ENCODE peak calls at places on chromosome 4, in nine cellular contexts. H, M, Q, A, O, F, E, V and D are unnamed samples.

GRCh38 chr4:77776182-77777134 is 42.7 kb downstream of the CNOT6L start:
- DNase-seq in M (no peak), O (peak), H (no peak), F (peak), E (no peak), Q (no peak), A (no peak), V (no peak), D (no peak)

GRCh38 chr4:119543794-119544193 is 84.8 kb downstream of the PDE5A start:
- DNase-seq in A (no peak), H (no peak), O (no peak), E (no peak), F (no peak), M (no peak), Q (no peak), V (no peak), D (no peak)

GRCh38 chr4:4302001-4302400 is 11.9 kb downstream of the ZBTB49 start:
- DNase-seq in O (no peak), M (no peak), H (no peak), Q (no peak), E (no peak), V (no peak), A (no peak), F (no peak), D (no peak)

GRCh38 chr4:157045507-157046127 is 30.3 kb upstream of the GLRB start:
- DNase-seq in H (peak), A (peak), Q (no peak), E (no peak), V (peak), M (no peak), O (peak), F (peak), D (peak)

GRCh38 chr4:89331197-89331596 is 23.6 kb upstream of the GPRIN3 start:
- DNase-seq in V (no peak), E (no peak), O (no peak), Q (no peak), H (no peak), F (no peak), M (no peak), A (no peak), D (no peak)

GRCh38 chr4:168631241-168632151 is 134.6 kb downstream of the PALLD start:
- DNase-seq in H (peak), V (peak), A (peak), M (peak), F (peak), Q (peak), O (no peak), E (peak), D (no peak)

GRCh38 chr4:43330288-43330687 is 437.8 kb downstream of the GRXCR1 start:
- DNase-seq in F (no peak), H (no peak), E (no peak), M (no peak), Q (no peak), V (no peak), O (no peak), A (no peak), D (no peak)

GRCh38 chr4:4270529-4270928 is 19.4 kb downstream of the LYAR start:
- DNase-seq in M (no peak), O (no peak), A (no peak), H (no peak), F (no peak), E (no peak), Q (no peak), V (no peak), D (no peak)

GRCh38 chr4:141469392-141469791 is 167.0 kb upstream of the IL15 start:
- DNase-seq in M (no peak), F (no peak), V (no peak), A (no peak), H (no peak), O (no peak), E (no peak), Q (no peak), D (no peak)

GRCh38 chr4:145083891-145084640 is 13.9 kb downstream of the ANAPC10 start:
- DNase-seq in V (no peak), O (no peak), Q (no peak), H (no peak), F (no peak), E (no peak), A (no peak), M (no peak), D (no peak)

GRCh38 chr4:23855912-23856605 is 33.8 kb downstream of the PPARGC1A start:
- DNase-seq in O (no peak), A (no peak), M (no peak), Q (no peak), E (no peak), V (no peak), F (no peak), H (no peak), D (no peak)

GRCh38 chr4:164023214-164023613 is 528.7 kb downstream of the TMA16 start:
- DNase-seq in F (no peak), H (no peak), V (no peak), E (no peak), Q (no peak), O (no peak), A (peak), M (no peak), D (no peak)

GRCh38 chr4:105978684-105979296 is 83.5 kb downstream of the NPNT start:
- DNase-seq in Q (no peak), V (no peak), A (no peak), E (no peak), H (no peak), M (no peak), O (no peak), F (no peak), D (no peak)

GRCh38 chr4:6986781-6987565 is 56.2 kb upstream of the TADA2B start:
- DNase-seq in Q (peak), O (no peak), F (peak), E (peak), M (peak), H (peak), A (peak), V (peak), D (no peak)

GRCh38 chr4:5572751-5573150 is 135.6 kb downstream of the EVC2 start:
- DNase-seq in M (no peak), A (no peak), V (no peak), F (no peak), Q (no peak), H (no peak), E (no peak), O (no peak), D (no peak)

GRCh38 chr4:99763635-99764101 is 53.0 kb upstream of the DAPP1 start:
- DNase-seq in Q (no peak), O (no peak), H (no peak), A (no peak), V (peak), E (no peak), F (no peak), M (no peak), D (peak)

GRCh38 chr4:188178276-188178675 is 39.0 kb downstream of the TRIML1 start:
- DNase-seq in A (no peak), Q (no peak), V (no peak), E (no peak), M (no peak), O (no peak), H (no peak), F (no peak), D (no peak)

GRCh38 chr4:4491396-4491893 is 50.4 kb downstream of the STX18 start:
- DNase-seq in E (no peak), V (no peak), H (no peak), A (no peak), Q (no peak), F (no peak), M (no peak), O (no peak), D (no peak)

GRCh38 chr4:127889903-127890302 is 9.2 kb downstream of the PLK4 start:
- DNase-seq in M (no peak), Q (no peak), E (no peak), H (no peak), A (no peak), O (no peak), F (no peak), V (no peak), D (no peak)

GRCh38 chr4:164700471-164700870 is 53.5 kb upstream of the SMIM31 start:
- DNase-seq in F (no peak), V (peak), H (no peak), O (no peak), M (no peak), E (no peak), A (peak), Q (no peak), D (no peak)

GRCh38 chr4:148998719-148999118 is 556.5 kb upstream of the NR3C2 start:
- DNase-seq in A (peak), V (no peak), E (no peak), Q (no peak), M (no peak), F (no peak), H (no peak), O (no peak), D (no peak)

GRCh38 chr4:187685247-187685646 is 310.3 kb upstream of the ZFP42 start:
- DNase-seq in H (no peak), F (no peak), A (no peak), Q (no peak), O (no peak), M (no peak), E (no peak), V (no peak), D (no peak)

GRCh38 chr4:16029886-16030285 is 53.9 kb downstream of the PROM1 start:
- DNase-seq in O (no peak), E (no peak), Q (no peak), M (no peak), H (no peak), V (no peak), F (no peak), A (no peak), D (no peak)

GRCh38 chr4:52640808-52641595 is 18.1 kb downstream of the USP46 start:
- DNase-seq in A (no peak), V (no peak), O (no peak), H (no peak), M (no peak), Q (no peak), F (no peak), E (no peak), D (no peak)

GRCh38 chr4:23456864-23457263 is 433.0 kb downstream of the PPARGC1A start:
- DNase-seq in A (no peak), V (no peak), O (no peak), H (no peak), Q (no peak), E (no peak), F (no peak), M (no peak), D (no peak)

GRCh38 chr4:20844311-20844710 is 144.1 kb downstream of the PACRGL start:
- DNase-seq in Q (no peak), V (no peak), F (no peak), M (no peak), E (no peak), O (no peak), H (no peak), A (no peak), D (no peak)

GRCh38 chr4:124152130-124152529 is 560.4 kb downstream of the ANKRD50 start:
- DNase-seq in O (no peak), E (no peak), A (no peak), H (no peak), F (no peak), Q (no peak), M (no peak), V (no peak), D (no peak)

GRCh38 chr4:75985116-75985515 is 5.6 kb downstream of the SDAD1 start:
- DNase-seq in F (no peak), O (no peak), H (no peak), E (no peak), V (no peak), A (no peak), M (no peak), Q (no peak), D (no peak)

GRCh38 chr4:147760176-147760575 is 28.3 kb downstream of the ARHGAP10 start:
- DNase-seq in M (no peak), F (no peak), A (no peak), E (peak), Q (no peak), O (no peak), H (no peak), V (peak), D (no peak)

GRCh38 chr4:25677943-25678342 is 22.3 kb downstream of the SLC34A2 start:
- DNase-seq in O (no peak), H (no peak), V (no peak), A (no peak), E (no peak), F (no peak), M (no peak), Q (no peak), D (no peak)

GRCh38 chr4:14812101-14812500 is 190.2 kb upstream of the CPEB2 start:
- DNase-seq in Q (no peak), O (no peak), E (no peak), M (no peak), H (no peak), A (no peak), F (no peak), V (no peak), D (no peak)

GRCh38 chr4:26076896-26077295 is 162.9 kb downstream of the SMIM20 start:
- DNase-seq in F (no peak), Q (no peak), H (no peak), O (no peak), V (no peak), E (no peak), A (no peak), M (no peak), D (no peak)

GRCh38 chr4:169311643-169312365 is 41.0 kb upstream of the SH3RF1 start:
- DNase-seq in O (no peak), M (no peak), F (no peak), H (no peak), V (no peak), Q (no peak), A (peak), E (peak), D (no peak)

GRCh38 chr4:185464184-185464583 is 7.3 kb downstream of the CCDC110 start:
- DNase-seq in M (no peak), V (no peak), Q (no peak), E (no peak), O (no peak), A (peak), F (no peak), H (no peak), D (no peak)

GRCh38 chr4:29867412-29867811 is 852.8 kb upstream of the PCDH7 start:
- DNase-seq in V (no peak), F (no peak), O (no peak), E (no peak), M (no peak), H (no peak), Q (no peak), A (no peak), D (no peak)

GRCh38 chr4:88062311-88062710 is 54.9 kb downstream of the PKD2 start:
- DNase-seq in F (no peak), H (no peak), O (no peak), V (no peak), M (no peak), E (no peak), A (no peak), Q (no peak), D (no peak)
- TF ChIP-seq POLR2AphosphoS5 in F (no peak), H (no peak), O (no peak), V (no peak), M (no peak), E (no peak), A (no peak), Q (no peak), D (no peak)

DNA sequence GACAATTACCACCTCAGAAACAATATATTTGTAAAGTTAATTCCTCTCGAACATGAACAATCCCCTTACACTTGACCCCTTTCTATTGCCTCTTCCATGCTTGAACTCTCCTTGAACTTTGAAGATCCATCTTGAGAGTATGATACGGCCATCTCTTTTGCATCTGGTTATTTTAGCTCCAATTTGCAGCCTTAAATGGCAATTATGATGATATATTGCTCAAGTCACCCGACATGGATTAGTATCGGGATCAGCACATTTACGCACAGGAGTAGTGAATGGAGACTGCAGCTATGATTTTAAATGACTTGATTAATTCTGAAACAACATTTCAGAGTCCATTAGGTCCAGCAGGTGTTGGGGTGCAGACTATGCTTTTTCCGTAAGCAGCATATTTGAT is 143.8 kb upstream of the PAQR3 start:
- DNase-seq in Q (no peak), V (no peak), F (no peak), H (no peak), A (no peak), O (no peak), M (no peak), E (no peak), D (no peak)
- H3K27ac ChIP-seq in Q (no peak), V (peak), F (peak), H (peak), A (no peak), O (no peak), M (no peak), E (no peak), D (no peak)

GRCh38 chr4:73417342-73417741 is 13.3 kb downstream of the ALB start:
- DNase-seq in E (no peak), Q (no peak), A (no peak), V (no peak), H (no peak), F (no peak), M (no peak), O (no peak), D (no peak)

GRCh38 chr4:73415807-73416238 is 11.7 kb downstream of the ALB start:
- DNase-seq in A (no peak), F (no peak), Q (no peak), E (no peak), V (no peak), M (no peak), O (no peak), H (no peak), D (no peak)

GRCh38 chr4:73413294-73413755 is 9.2 kb downstream of the ALB start:
- DNase-seq in H (no peak), A (no peak), E (no peak), V (no peak), Q (no peak), F (no peak), M (no peak), O (no peak), D (no peak)

GRCh38 chr4:73416423-73417087 is 12.5 kb downstream of the ALB start:
- DNase-seq in A (no peak), V (no peak), O (no peak), F (no peak), Q (no peak), H (no peak), M (no peak), E (no peak), D (no peak)

DNA sequence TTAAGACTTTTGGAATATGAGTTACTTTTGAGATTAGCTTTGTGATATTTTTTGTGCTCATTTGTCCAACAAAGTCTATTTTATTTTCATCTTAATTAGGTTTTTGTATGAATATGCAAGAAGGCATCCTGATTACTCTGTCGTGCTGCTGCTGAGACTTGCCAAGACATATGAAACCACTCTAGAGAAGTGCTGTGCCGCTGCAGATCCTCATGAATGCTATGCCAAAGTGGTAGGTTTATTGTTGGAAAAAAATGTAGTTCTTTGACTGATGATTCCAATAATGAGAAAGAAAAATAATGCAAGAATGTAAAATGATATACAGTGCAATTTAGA is 10.8 kb downstream of the ALB start:
- DNase-seq in O (no peak), E (no peak), V (no peak), M (no peak), A (no peak), F (no peak), H (no peak), Q (no peak), D (no peak)
- TF ChIP-seq POLR2AphosphoS5 in O (no peak), E (no peak), V (no peak), M (no peak), A (no peak), F (no peak), H (no peak), Q (no peak), D (no peak)

GRCh38 chr4:177461606-177462005 is 19.4 kb upstream of the AGA start:
- DNase-seq in V (no peak), H (no peak), Q (no peak), O (no peak), M (no peak), E (no peak), A (no peak), F (no peak), D (no peak)

GRCh38 chr4:177460460-177460859 is 18.2 kb upstream of the AGA start:
- DNase-seq in A (no peak), H (no peak), E (no peak), O (no peak), M (no peak), F (no peak), V (no peak), Q (no peak), D (no peak)

GRCh38 chr4:177464026-177464425 is 21.8 kb upstream of the AGA start:
- DNase-seq in H (no peak), A (no peak), M (no peak), V (no peak), Q (no peak), E (no peak), F (no peak), O (no peak), D (no peak)
- H3K27ac ChIP-seq in H (no peak), A (no peak), M (no peak), V (no peak), Q (no peak), E (no peak), F (no peak), O (no peak), D (no peak)